ENCODE peak calls at places on chromosomes 2 and 18, in four cellular contexts. A, S, G and R are unnamed samples.

GRCh38 chr2:183229386-183229785 is 105.1 kb downstream of the NUP35 start:
- DNase-seq in A (no peak), S (peak), G (no peak), R (no peak)

GRCh38 chr2:140604788-140605187 is 1526.0 kb downstream of the LRP1B start:
- DNase-seq in A (no peak), S (no peak), G (no peak), R (no peak)

GRCh38 chr2:191128172-191128910 is 22.5 kb downstream of the STAT4 start:
- DNase-seq in A (no peak), S (no peak), G (no peak), R (no peak)

GRCh38 chr2:144111443-144111842 is 408.5 kb downstream of the ZEB2 start:
- DNase-seq in A (no peak), S (peak), G (no peak), R (peak)

GRCh38 chr2:40458271-40458794 is 6.4 kb upstream of the SLC8A1 start:
- DNase-seq in A (no peak), S (no peak), G (no peak), R (no peak)

GRCh38 chr2:160207271-160207670 is 7.2 kb upstream of the ITGB6 start:
- DNase-seq in A (no peak), S (no peak), G (no peak), R (no peak)

GRCh38 chr2:162029287-162029901 is 44.6 kb downstream of the DPP4 start:
- DNase-seq in A (no peak), S (no peak), G (no peak), R (peak)

GRCh38 chr2:74675090-74675489 is 21.0 kb downstream of the SEMA4F start:
- DNase-seq in A (no peak), S (no peak), G (no peak), R (no peak)

GRCh38 chr18:74652392-74652988 is 54.8 kb downstream of the ZNF407 start:
- DNase-seq in A (no peak), S (peak), G (no peak), R (no peak)

GRCh38 chr2:235204923-235205322 is 253.1 kb downstream of the SH3BP4 start:
- DNase-seq in A (no peak), S (no peak), G (no peak), R (no peak)

GRCh38 chr2:44740678-44741077 is 200.8 kb upstream of the SIX3 start:
- DNase-seq in A (no peak), S (no peak), G (peak), R (no peak)

GRCh38 chr2:1727796-1728474 is 16.4 kb downstream of the PXDN start:
- DNase-seq in A (no peak), S (no peak), G (no peak), R (no peak)

GRCh38 chr2:18149660-18150246 is 271.3 kb downstream of the KCNS3 start:
- DNase-seq in A (no peak), S (peak), G (no peak), R (peak)

GRCh38 chr18:78977627-78978271 is 1.9 kb upstream of the SALL3 start:
- DNase-seq in A (no peak), S (no peak), G (no peak), R (no peak)

DNA sequence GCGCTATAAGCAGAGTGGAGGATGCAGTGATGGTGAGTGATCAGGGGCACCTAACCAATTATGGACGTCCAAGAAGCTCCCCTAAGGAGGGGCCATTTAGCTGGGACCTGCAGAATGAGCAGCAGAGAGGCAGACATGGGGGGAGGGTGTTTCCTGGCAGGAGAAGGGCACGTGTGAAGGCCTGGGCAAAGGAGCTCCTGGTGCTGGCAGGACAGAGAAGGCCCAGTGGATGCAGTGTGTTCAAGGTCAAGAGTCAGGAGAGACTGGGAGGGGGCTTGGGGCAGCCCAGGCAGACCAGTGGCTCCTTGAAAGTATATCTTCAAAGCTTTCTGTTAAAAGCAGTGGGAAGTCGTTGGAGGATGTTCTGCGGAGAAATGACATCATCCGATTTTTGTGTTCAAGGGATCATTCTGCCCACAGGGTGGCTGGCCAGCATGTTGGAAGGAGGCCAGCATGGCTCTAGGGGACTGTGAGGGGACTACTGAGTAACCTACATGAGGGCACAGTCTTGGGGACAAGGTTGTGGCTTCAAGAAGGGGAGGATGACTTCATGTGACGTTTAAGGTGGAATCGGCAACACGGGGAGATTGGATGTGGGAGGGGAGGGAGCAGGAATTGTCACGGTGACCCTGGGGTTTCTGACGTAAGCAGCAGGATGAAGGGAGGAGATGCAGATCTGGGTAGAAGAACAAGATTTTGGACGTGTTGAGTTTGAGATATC is 9.0 kb upstream of the CIB4 start:
- DNase-seq in A (no peak), S (no peak), G (no peak), R (no peak)
- TF ChIP-seq CTCF in A (no peak), S (no peak), G (no peak), R (no peak)

GRCh38 chr2:128738446-128739110 is 419.9 kb upstream of the HS6ST1 start:
- DNase-seq in A (no peak), S (no peak), G (no peak), R (no peak)
- TF ChIP-seq CTCF in A (no peak), S (no peak), G (no peak), R (no peak)

GRCh38 chr2:217880490-217880889 is 122.3 kb downstream of the TNS1 start:
- DNase-seq in A (no peak), S (no peak), G (no peak), R (no peak)
- TF ChIP-seq CTCF in A (no peak), S (peak), G (no peak), R (no peak)

GRCh38 chr2:241129086-241129871 is 20.0 kb downstream of the PASK start:
- DNase-seq in A (no peak), S (no peak), G (no peak), R (no peak)

GRCh38 chr2:241132549-241133435 is 16.5 kb downstream of the PASK start:
- DNase-seq in A (no peak), S (no peak), G (no peak), R (no peak)

GRCh38 chr2:241133436-241133820 is 15.8 kb downstream of the PASK start:
- DNase-seq in A (no peak), S (no peak), G (no peak), R (no peak)

GRCh38 chr2:241130316-241130715 is 19.0 kb downstream of the PASK start:
- DNase-seq in A (no peak), S (no peak), G (no peak), R (no peak)

DNA sequence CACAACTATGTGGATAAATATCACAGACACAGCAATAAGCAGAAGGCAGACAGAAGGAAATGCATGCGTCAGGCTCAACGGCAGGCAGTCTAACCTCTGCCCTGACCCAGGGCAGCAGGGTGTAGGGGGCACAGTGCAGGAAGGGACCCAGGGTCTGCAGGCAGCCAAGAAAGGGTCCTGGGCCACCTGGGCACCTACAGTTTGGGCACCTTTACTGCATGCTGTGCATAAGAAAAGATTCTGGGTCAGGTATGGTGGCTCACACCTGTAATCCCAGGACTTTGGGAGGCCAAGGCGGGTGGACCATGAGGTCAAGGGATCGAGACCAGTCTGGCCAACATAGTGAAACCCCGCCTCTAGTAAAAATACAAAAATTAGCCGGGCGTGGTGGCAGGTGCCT is 17.7 kb downstream of the PASK start:
- DNase-seq in A (no peak), S (no peak), G (no peak), R (no peak)
- TF ChIP-seq CTCF in A (no peak), S (no peak), G (no peak), R (no peak)

GRCh38 chr18:64668563-64668962 is 519.7 kb upstream of the LINC00305 start:
- DNase-seq in A (no peak), S (no peak), G (no peak), R (no peak)
- TF ChIP-seq CTCF in A (no peak), S (no peak), G (no peak), R (no peak)

GRCh38 chr2:48728827-48729226 is 26.7 kb downstream of the LHCGR start:
- DNase-seq in A (no peak), S (no peak), G (no peak), R (no peak)

GRCh38 chr2:48725696-48726494 is 29.6 kb downstream of the LHCGR start:
- DNase-seq in A (no peak), S (no peak), G (no peak), R (no peak)

GRCh38 chr2:48728295-48728694 is 27.2 kb downstream of the LHCGR start:
- DNase-seq in A (no peak), S (no peak), G (no peak), R (no peak)

GRCh38 chr2:48724278-48724677 is 31.2 kb downstream of the LHCGR start:
- DNase-seq in A (no peak), S (no peak), G (no peak), R (no peak)

GRCh38 chr2:48727560-48727959 is 28.0 kb downstream of the LHCGR start:
- DNase-seq in A (no peak), S (no peak), G (no peak), R (no peak)
- TF ChIP-seq CTCF in A (no peak), S (no peak), G (no peak), R (no peak)

GRCh38 chr18:61957801-61958516 is 65.2 kb upstream of the RNF152 start:
- DNase-seq in A (no peak), S (no peak), G (no peak), R (no peak)
- TF ChIP-seq CTCF in A (no peak), S (no peak), G (no peak), R (no peak)

DNA sequence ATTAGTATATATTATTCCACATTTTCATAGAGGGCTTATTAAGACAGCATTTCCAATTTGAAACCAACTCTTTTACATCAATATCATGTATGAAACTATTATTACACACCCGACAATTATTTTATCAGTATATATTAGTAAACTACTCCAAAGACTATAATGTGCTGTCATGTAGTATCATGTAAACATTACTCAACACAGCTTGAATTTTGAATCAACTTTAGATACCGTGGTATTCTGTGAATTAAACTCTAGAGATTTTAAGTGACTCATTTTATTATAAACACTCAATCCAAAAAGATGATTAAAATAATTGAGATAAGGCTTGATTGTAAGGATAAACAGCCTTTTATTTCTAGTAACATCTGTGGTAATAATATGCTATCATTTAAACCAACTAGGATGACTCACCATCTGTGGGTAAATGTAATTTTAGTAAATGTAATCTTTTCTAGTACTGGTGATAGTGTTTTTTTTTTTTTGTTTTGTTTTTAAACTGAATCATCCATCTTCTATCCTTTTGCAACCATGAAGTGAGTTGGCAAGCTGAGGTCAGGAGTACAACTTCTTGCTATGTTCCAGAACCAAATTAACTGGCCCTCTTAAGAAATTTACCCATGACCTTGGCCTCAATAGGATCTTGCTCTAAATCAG is 144.3 kb upstream of the SMAD7 start:
- DNase-seq in A (no peak), S (peak), G (no peak), R (peak)
- TF ChIP-seq CTCF in A (no peak), S (no peak), G (no peak), R (no peak)

DNA sequence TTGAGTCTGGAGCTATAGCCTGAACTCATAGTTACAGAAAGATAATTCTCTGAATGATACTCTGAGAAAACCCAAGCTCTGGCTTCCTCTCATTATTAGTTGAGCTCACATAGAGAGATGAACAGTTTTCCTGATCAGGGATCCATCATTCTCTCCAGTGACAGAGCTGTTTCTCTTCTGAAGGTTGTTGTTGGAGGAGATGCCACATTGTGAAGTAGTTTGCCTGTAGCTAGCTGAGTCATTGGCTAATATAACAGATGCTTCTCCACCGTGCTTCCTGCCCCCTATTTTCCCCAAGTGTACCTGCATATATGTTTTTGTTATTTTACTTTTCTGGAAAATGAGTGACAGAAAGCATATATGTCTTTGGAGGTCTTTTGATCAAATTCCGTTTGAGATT is 64.6 kb downstream of the OSBPL6 start:
- DNase-seq in A (no peak), S (no peak), G (no peak), R (no peak)
- TF ChIP-seq CTCF in A (no peak), S (no peak), G (no peak), R (no peak)

GRCh38 chr2:202871161-202872141 is at the start of gene ICA1L:
- DNase-seq in A (peak), S (no peak), G (peak), R (no peak)
- TF ChIP-seq CTCF in A (no peak), S (no peak), G (no peak), R (no peak)